ENCODE peak calls at places on chromosomes 12 and 14, in five cellular contexts. S is prostate gland, M is right lobe of liver, G is bronchial epithelial cell, X is neural progenitor cell. O is an unnamed sample.

GRCh38 chr12:109568486-109568885 is 4.8 kb downstream of the MMAB start:
- DNase-seq in S (no peak), M (no peak), G (no peak), X (no peak), O (no peak)

GRCh38 chr12:1927051-1927680 is 8.7 kb upstream of the CACNA2D4 start:
- DNase-seq in S (no peak), M (no peak), G (no peak), X (no peak), O (no peak)

GRCh38 chr12:114399664-114400211 is 6.2 kb downstream of the TBX5 start:
- DNase-seq in S (no peak), M (no peak), G (no peak), X (peak), O (no peak)

GRCh38 chr14:45940318-45940717 is 687.3 kb upstream of the MIS18BP1 start:
- DNase-seq in S (no peak), M (no peak), G (peak), X (no peak), O (no peak)

GRCh38 chr12:56271031-56271430 is 4.3 kb downstream of the COQ10A start:
- DNase-seq in S (no peak), M (no peak), G (peak), X (peak), O (no peak)

GRCh38 chr14:102930753-102931579 is 8.5 kb downstream of the AMN start:
- DNase-seq in S (no peak), M (no peak), G (peak), X (peak), O (peak)

GRCh38 chr12:106527356-106527755 is 55.4 kb upstream of the RFX4 start:
- DNase-seq in S (no peak), M (no peak), G (peak), X (no peak), O (no peak)

GRCh38 chr14:103999795-104000440 is 57.6 kb upstream of the RD3L start:
- DNase-seq in S (no peak), M (no peak), G (no peak), X (no peak), O (no peak)

GRCh38 chr14:103708750-103709187 is 6.5 kb downstream of the XRCC3 start:
- DNase-seq in S (peak), M (no peak), G (no peak), X (no peak), O (no peak)

GRCh38 chr14:48748151-48748550 is 838.0 kb downstream of the RPS29 start:
- DNase-seq in S (no peak), M (no peak), G (no peak), X (no peak), O (no peak)

GRCh38 chr12:95184119-95184518 is 33.1 kb downstream of the FGD6 start:
- DNase-seq in S (no peak), M (no peak), G (no peak), X (no peak), O (no peak)

GRCh38 chr12:54437243-54437642 is 18.2 kb upstream of the ITGA5 start:
- DNase-seq in S (no peak), M (no peak), G (peak), X (no peak), O (no peak)

GRCh38 chr14:105314287-105315185 is at the start of gene PACS2:
- DNase-seq in S (peak), M (peak), G (peak), X (peak), O (no peak)

GRCh38 chr12:75877588-75878381 is 153.8 kb downstream of the PHLDA1 start:
- DNase-seq in S (no peak), M (no peak), G (peak), X (no peak), O (no peak)

GRCh38 chr14:77490347-77490986 is 8.1 kb downstream of the ISM2 start:
- DNase-seq in S (no peak), M (no peak), G (no peak), X (no peak), O (no peak)

GRCh38 chr12:3998397-3998796 is 125.2 kb upstream of the PARP11 start:
- DNase-seq in S (no peak), M (no peak), G (peak), X (no peak), O (no peak)

GRCh38 chr12:130714091-130714590 is 2.0 kb downstream of the RIMBP2 start:
- DNase-seq in S (no peak), M (no peak), G (no peak), X (peak), O (no peak)

GRCh38 chr14:67411375-67411774 is 590 bp downstream of the PLEK2 start:
- DNase-seq in S (no peak), M (no peak), G (no peak), X (no peak), O (no peak)
- H3K4me3 ChIP-seq in S (peak), M (peak), G (peak), X (no peak), O (peak)

GRCh38 chr12:118357327-118358007 is 15.2 kb downstream of the TAOK3 start:
- DNase-seq in S (no peak), M (no peak), G (peak), X (no peak), O (no peak)
- TF ChIP-seq CTCF in S (no peak), M (no peak), G (no peak), X (peak), O (no peak)

GRCh38 chr14:64464695-64465094 is 604 bp upstream of the AKAP5 start:
- DNase-seq in S (no peak), M (no peak), G (no peak), X (no peak), O (no peak)
- H3K4me3 ChIP-seq in S (peak), M (peak), G (peak), X (peak), O (peak)

DNA sequence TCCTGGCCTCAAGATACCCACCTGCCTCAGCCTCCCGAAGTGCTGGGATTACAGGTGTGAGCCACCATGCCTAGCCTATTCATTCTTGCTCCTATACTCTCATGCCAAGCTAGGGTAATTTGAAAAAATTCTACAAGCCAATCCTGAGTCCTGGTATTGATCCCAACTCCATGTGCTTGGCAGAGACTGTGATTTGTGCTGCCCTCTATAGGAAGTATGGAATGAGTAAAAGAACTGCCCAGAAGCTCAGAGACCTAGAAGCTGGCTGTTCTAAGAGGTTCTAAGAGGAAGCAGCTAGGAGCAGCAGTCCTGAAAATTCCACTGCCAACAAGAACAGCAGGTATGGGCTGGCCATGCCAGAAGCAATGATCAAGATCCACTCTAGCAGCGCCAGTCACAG is 402.5 kb downstream of the PCNX1 start:
- DNase-seq in S (no peak), M (no peak), G (no peak), X (no peak), O (no peak)
- TF ChIP-seq CTCF in S (no peak), M (peak), G (no peak), X (peak), O (no peak)

DNA sequence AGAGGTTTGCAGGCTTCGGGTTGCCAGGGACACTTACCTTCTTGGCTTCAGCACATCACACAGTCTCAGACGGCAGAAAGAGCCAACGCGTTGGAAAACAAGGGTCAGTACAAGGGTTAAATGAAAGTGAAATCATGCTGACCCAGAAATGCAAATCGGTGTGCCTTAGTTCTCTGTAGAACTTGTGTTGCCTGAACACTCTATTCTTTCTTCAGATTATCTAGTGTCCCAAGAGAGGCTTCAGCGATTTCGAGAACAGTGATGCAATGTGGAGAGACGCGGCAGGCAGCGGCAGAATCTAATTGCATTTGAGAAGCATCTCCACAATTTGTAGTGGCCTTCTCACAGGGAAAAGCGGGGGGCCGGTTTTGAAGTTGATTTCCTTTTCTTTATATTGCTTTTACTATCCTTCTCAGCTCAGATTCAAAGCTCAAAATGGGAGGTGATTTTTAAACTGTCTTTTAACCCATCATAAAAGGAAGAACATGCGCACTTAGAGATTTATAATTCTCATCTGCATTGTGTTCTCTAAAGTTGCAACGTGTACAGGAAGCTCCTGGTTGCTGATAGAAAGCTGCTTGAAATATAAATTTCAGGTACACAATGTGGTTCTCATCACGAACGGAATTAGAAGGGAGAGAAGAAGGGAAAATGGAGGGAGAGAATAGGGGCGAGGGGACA is 67.8 kb upstream of the EGLN3 start:
- DNase-seq in S (no peak), M (no peak), G (no peak), X (no peak), O (no peak)
- H3K4me3 ChIP-seq in S (no peak), M (no peak), G (no peak), X (no peak), O (no peak)

GRCh38 chr12:90163975-90164374 is 455.3 kb upstream of the ATP2B1 start:
- DNase-seq in S (no peak), M (no peak), G (no peak), X (no peak), O (no peak)
- TF ChIP-seq CTCF in S (no peak), M (no peak), G (no peak), X (peak), O (no peak)